ENCODE peak calls at places on chromosomes 13 and 19, in eight cellular contexts. N is AG04450, F is NCI-H1436, D is amygdala, P is heart right ventricle, S is activated gamma-delta T cell, X is KG1, R is cardiac muscle cell. Z is an unnamed sample.

GRCh38 chr19:42267644-42268141 is 1.4 kb upstream of the CIC start:
- DNase-seq in N (no peak), P (no peak), F (no peak), R (no peak), S (no peak), X (no peak), D (no peak), Z (no peak)

GRCh38 chr13:30408319-30409101 is 13.8 kb upstream of the UBE2L5 start:
- DNase-seq in S (peak), N (peak), F (no peak), P (peak), D (peak), R (peak), X (peak), Z (peak)

GRCh38 chr19:55690769-55691545 is 15.9 kb downstream of the EPN1 start:
- DNase-seq in S (no peak), X (no peak), D (no peak), F (no peak), N (no peak), R (no peak), P (no peak), Z (no peak)

GRCh38 chr13:76723551-76724232 is 162.5 kb downstream of the KCTD12 start:
- DNase-seq in X (peak), N (peak), F (no peak), D (no peak), S (no peak), P (no peak), R (peak), Z (peak)

GRCh38 chr13:90696656-90697055 is 650.8 kb upstream of the MIR17HG start:
- DNase-seq in P (no peak), X (no peak), S (no peak), D (no peak), R (peak), N (no peak), F (no peak), Z (no peak)

GRCh38 chr19:51083181-51083580 is 494 bp upstream of the KLK14 start:
- DNase-seq in X (no peak), R (no peak), S (no peak), D (no peak), N (no peak), F (no peak), P (no peak), Z (no peak)

GRCh38 chr13:32969516-32969941 is 46.7 kb upstream of the KL start:
- DNase-seq in S (no peak), D (no peak), P (no peak), X (no peak), F (no peak), R (peak), N (peak), Z (no peak)

GRCh38 chr19:45526143-45526542 is 18.9 kb downstream of the VASP start:
- DNase-seq in D (peak), F (no peak), P (peak), N (no peak), S (no peak), X (no peak), R (peak), Z (peak)

GRCh38 chr13:98150836-98151489 is 8.1 kb downstream of the FARP1 start:
- DNase-seq in S (no peak), P (no peak), N (no peak), X (no peak), D (no peak), F (no peak), R (no peak), Z (no peak)

GRCh38 chr19:47446534-47447469 is 24.9 kb downstream of the SLC8A2 start:
- DNase-seq in N (no peak), F (peak), R (peak), P (no peak), D (peak), X (no peak), S (no peak), Z (no peak)

GRCh38 chr19:46862504-46862835 is 1.7 kb downstream of the ARHGAP35 start:
- DNase-seq in D (no peak), X (no peak), N (no peak), P (no peak), F (no peak), S (no peak), R (no peak), Z (peak)

GRCh38 chr19:782195-783043 is 14.8 kb upstream of the PTBP1 start:
- DNase-seq in N (no peak), R (peak), D (no peak), S (no peak), P (no peak), F (no peak), X (no peak), Z (no peak)

GRCh38 chr19:55197531-55197930 is 11.8 kb downstream of the PTPRH start:
- DNase-seq in X (no peak), F (no peak), S (no peak), D (no peak), P (no peak), N (no peak), R (no peak), Z (no peak)

GRCh38 chr19:30204721-30205120 is 167.5 kb upstream of the ZNF536 start:
- DNase-seq in F (no peak), R (no peak), D (no peak), P (no peak), S (no peak), X (no peak), N (no peak), Z (no peak)

GRCh38 chr19:42068361-42068755 is 1.6 kb downstream of the GRIK5 start:
- DNase-seq in R (no peak), F (no peak), P (no peak), X (no peak), N (no peak), D (no peak), S (no peak), Z (no peak)

GRCh38 chr13:43905435-43906031 is 25.8 kb downstream of the LACC1 start:
- DNase-seq in R (peak), N (peak), X (peak), S (no peak), P (no peak), D (peak), F (peak), Z (peak)

GRCh38 chr13:98198683-98199082 is 21.6 kb upstream of the RNF113B start:
- DNase-seq in R (no peak), N (no peak), X (no peak), F (no peak), P (no peak), S (no peak), D (no peak), Z (no peak)

GRCh38 chr13:25575562-25575961 is 203.8 kb downstream of the ATP8A2 start:
- DNase-seq in R (no peak), P (no peak), S (no peak), X (no peak), D (no peak), F (no peak), N (no peak), Z (no peak)

GRCh38 chr19:47422417-47423163 is 3.3 kb upstream of the MEIS3 start:
- DNase-seq in D (no peak), P (no peak), N (no peak), R (no peak), F (no peak), X (no peak), S (no peak), Z (no peak)

Z was measured in C1 segment of cervical spinal cord.